ENCODE peak calls at places on chromosomes 1 and 21, in seven cellular contexts. W is HT-29, S is adipocyte, E is Calu3, Z is HTR-8/SVneo, F is mammary epithelial cell, O is B cell. X is an unnamed sample.

GRCh38 chr1:1763657-1764621 is 14.3 kb downstream of the NADK start:
- DNase-seq in F (peak), Z (no peak), S (no peak), W (no peak), E (no peak), O (no peak), X (peak)

GRCh38 chr1:26349196-26349885 is 4.6 kb downstream of the CRYBG2 start:
- DNase-seq in F (peak), Z (peak), E (no peak), S (peak), O (no peak), W (no peak), X (peak)

GRCh38 chr1:228007801-228008341 is 1.1 kb downstream of the WNT3A start:
- DNase-seq in O (no peak), W (no peak), F (no peak), Z (no peak), E (no peak), S (no peak), X (no peak)

GRCh38 chr1:61264825-61265242 is 182.5 kb downstream of the NFIA start:
- DNase-seq in Z (no peak), S (no peak), W (no peak), O (no peak), E (no peak), F (no peak), X (no peak)

GRCh38 chr1:98732985-98733781 is 71.7 kb downstream of the SNX7 start:
- DNase-seq in F (no peak), Z (no peak), E (peak), O (no peak), S (peak), W (peak), X (no peak)

GRCh38 chr1:246067432-246068021 is 439.6 kb downstream of the SMYD3 start:
- DNase-seq in Z (no peak), F (no peak), O (no peak), W (no peak), E (no peak), S (peak), X (peak)

GRCh38 chr1:208254376-208254775 is 10.2 kb upstream of the PLXNA2 start:
- DNase-seq in F (no peak), O (no peak), E (no peak), Z (no peak), S (peak), W (no peak), X (no peak)

GRCh38 chr1:75233302-75233929 is 99.2 kb downstream of the LHX8 start:
- DNase-seq in Z (no peak), E (peak), S (peak), W (peak), F (peak), O (no peak), X (peak)

GRCh38 chr1:164771568-164772350 is 212.8 kb downstream of the PBX1 start:
- DNase-seq in Z (no peak), O (no peak), E (peak), F (peak), W (peak), S (peak), X (peak)

GRCh38 chr21:35258521-35258920 is 209.4 kb upstream of the RUNX1 start:
- DNase-seq in F (no peak), W (no peak), Z (no peak), O (no peak), S (no peak), E (no peak), X (no peak)

GRCh38 chr1:54290443-54291184 is 90.6 kb downstream of the MRPL37 start:
- DNase-seq in F (no peak), O (no peak), E (no peak), W (peak), Z (no peak), S (no peak), X (no peak)

GRCh38 chr21:25457411-25457810 is 149.9 kb downstream of the MRPL39 start:
- DNase-seq in O (peak), S (peak), F (peak), E (no peak), W (no peak), Z (peak), X (peak)

GRCh38 chr1:204971700-204972336 is 71.2 kb upstream of the CNTN2 start:
- DNase-seq in W (no peak), E (no peak), F (peak), O (no peak), S (peak), Z (peak), X (peak)

GRCh38 chr1:107093385-107093784 is 36.9 kb downstream of the PRMT6 start:
- DNase-seq in Z (no peak), S (no peak), F (no peak), W (no peak), O (no peak), E (no peak), X (no peak)

GRCh38 chr1:155834296-155834926 is 22.6 kb downstream of the GON4L start:
- DNase-seq in S (peak), O (no peak), E (no peak), F (peak), Z (no peak), W (no peak), X (peak)

GRCh38 chr1:87398644-87399043 is 70.0 kb downstream of the LMO4 start:
- DNase-seq in E (no peak), F (peak), W (no peak), Z (no peak), O (no peak), S (no peak), X (peak)

GRCh38 chr1:3717715-3718601 is 34.3 kb upstream of the CCDC27 start:
- DNase-seq in W (no peak), S (peak), Z (no peak), E (no peak), F (no peak), O (no peak), X (peak)

GRCh38 chr1:24970399-24970753 is 40.3 kb upstream of the RUNX3 start:
- DNase-seq in E (peak), O (no peak), W (peak), F (no peak), S (peak), Z (peak), X (peak)

GRCh38 chr21:39537571-39537970 is 75.2 kb upstream of the B3GALT5 start:
- DNase-seq in Z (no peak), O (no peak), E (peak), W (no peak), S (no peak), F (no peak), X (no peak)

GRCh38 chr1:66250483-66250882 is 283.5 kb upstream of the SGIP1 start:
- DNase-seq in E (no peak), Z (no peak), O (no peak), S (no peak), F (peak), W (no peak), X (peak)

GRCh38 chr1:174912243-174912642 is 87.5 kb upstream of the CACYBP start:
- DNase-seq in O (no peak), E (no peak), Z (no peak), F (no peak), S (no peak), W (no peak), X (no peak)

GRCh38 chr1:203268901-203269653 is 36.2 kb upstream of the BTG2 start:
- DNase-seq in W (peak), S (peak), Z (peak), E (peak), F (peak), O (peak), X (peak)

GRCh38 chr1:150981805-150982712 is at the start of gene ANXA9:
- DNase-seq in W (peak), E (peak), Z (no peak), S (no peak), F (peak), O (no peak), X (no peak)